ENCODE peak calls at places on chromosomes 3 and 15, in six cellular contexts. A is heart right ventricle; T is T-cell; P is tibial artery; B is naive thymus-derived CD8-positive, alpha-beta T cell; H is B cell. Q is an unnamed sample.

GRCh38 chr3:117853923-117854322 is 1144.3 kb downstream of the TUSC7 start:
- DNase-seq in A (no peak), P (no peak), H (no peak), B (no peak), T (no peak), Q (no peak)

GRCh38 chr3:66693461-66693912 is 192.7 kb upstream of the LRIG1 start:
- DNase-seq in A (peak), H (no peak), B (no peak), T (no peak), P (no peak), Q (no peak)

GRCh38 chr3:21562225-21562624 is 188.8 kb downstream of the ZNF385D start:
- DNase-seq in H (no peak), T (no peak), A (no peak), B (no peak), P (no peak), Q (no peak)

GRCh38 chr3:138367912-138368311 is 19.5 kb downstream of the MRAS start:
- DNase-seq in A (peak), B (no peak), H (peak), T (no peak), P (peak), Q (no peak)

GRCh38 chr3:12706504-12707253 is 42.8 kb upstream of the RAF1 start:
- DNase-seq in H (peak), A (no peak), T (peak), P (peak), B (peak), Q (peak)

GRCh38 chr3:139388961-139389551 is 391 bp downstream of the COPB2 start:
- DNase-seq in B (no peak), H (peak), A (no peak), T (no peak), P (no peak), Q (peak)

GRCh38 chr3:49351521-49352011 is 6.6 kb downstream of the GPX1 start:
- DNase-seq in B (no peak), H (no peak), P (no peak), A (no peak), T (no peak), Q (no peak)

GRCh38 chr3:170641510-170642236 is 55.8 kb upstream of the SLC7A14 start:
- DNase-seq in T (no peak), P (peak), B (no peak), A (no peak), H (no peak), Q (no peak)

GRCh38 chr3:129745253-129745652 is 138.8 kb upstream of the PLXND1 start:
- DNase-seq in T (no peak), H (no peak), A (no peak), B (no peak), P (no peak), Q (no peak)

GRCh38 chr3:156497326-156497725 is 57.6 kb downstream of the SSR3 start:
- DNase-seq in T (no peak), H (no peak), P (no peak), A (no peak), B (no peak), Q (no peak)

GRCh38 chr15:80835338-80835737 is 56.2 kb downstream of the CEMIP start:
- DNase-seq in B (no peak), T (no peak), A (no peak), P (no peak), H (no peak), Q (no peak)

GRCh38 chr3:86937306-86937791 is 53.6 kb downstream of the VGLL3 start:
- DNase-seq in A (no peak), H (no peak), T (no peak), B (no peak), P (no peak), Q (no peak)

GRCh38 chr3:159988617-159989251 is at the start of gene IL12A:
- DNase-seq in A (peak), B (peak), H (peak), T (peak), P (peak), Q (peak)

GRCh38 chr3:143084856-143085731 is 34.5 kb upstream of the CHST2 start:
- DNase-seq in T (no peak), H (no peak), B (no peak), P (no peak), A (no peak), Q (peak)

GRCh38 chr3:130539005-130539404 is 22.0 kb downstream of the COL6A6 start:
- DNase-seq in H (no peak), T (no peak), P (no peak), A (no peak), B (peak), Q (peak)

GRCh38 chr15:81302605-81303204 is 21.2 kb downstream of the STARD5 start:
- DNase-seq in H (peak), T (no peak), P (no peak), A (no peak), B (peak), Q (no peak)

GRCh38 chr3:4695846-4696245 is 202.7 kb downstream of the ITPR1 start:
- DNase-seq in T (no peak), A (no peak), B (no peak), P (no peak), H (no peak), Q (no peak)

GRCh38 chr15:85825719-85826118 is 31.0 kb upstream of the KLHL25 start:
- DNase-seq in P (no peak), H (no peak), T (no peak), B (no peak), A (no peak), Q (no peak)

GRCh38 chr15:101499863-101500713 is 10.6 kb upstream of the PCSK6 start:
- DNase-seq in P (no peak), H (no peak), B (no peak), T (no peak), A (peak), Q (peak)

GRCh38 chr3:155262295-155262694 is 31.2 kb downstream of the STRIT1 start:
- DNase-seq in B (no peak), H (no peak), P (no peak), T (no peak), A (no peak), Q (no peak)

GRCh38 chr15:61064653-61065052 is 164.4 kb downstream of the RORA start:
- DNase-seq in P (no peak), B (no peak), T (no peak), A (no peak), H (no peak), Q (no peak)

GRCh38 chr3:13145131-13145825 is 72.0 kb upstream of the IQSEC1 start:
- DNase-seq in A (no peak), B (no peak), T (no peak), P (peak), H (peak), Q (no peak)

Q was measured in GM20000.